ENCODE peak calls at places on chromosomes 3 and 15, in six cellular contexts. M is lung, G is A549, R is heart right ventricle, V is OCI-LY7, U is psoas muscle. S is an unnamed sample. For H3K4me1, the result is how much of the 10 kb centered on the place peaks cover.

GRCh38 chr3:50551293-50552057 is 16.1 kb downstream of the C3orf18 start:
- DNase-seq in M (no peak), G (no peak), R (no peak), V (no peak), U (no peak), S (no peak)

GRCh38 chr3:154181127-154181691 is 60.0 kb downstream of the ARHGEF26 start:
- DNase-seq in M (no peak), G (no peak), R (no peak), V (no peak), U (no peak), S (no peak)

GRCh38 chr15:88586401-88587162 is 34.6 kb upstream of the AEN start:
- DNase-seq in M (no peak), G (no peak), R (no peak), V (no peak), U (no peak), S (no peak)

GRCh38 chr3:11480663-11481298 is 162.9 kb downstream of the VGLL4 start:
- DNase-seq in M (no peak), G (no peak), R (no peak), V (no peak), U (no peak), S (no peak)

GRCh38 chr3:144771401-144771870 is 799.8 kb downstream of the DIPK2A start:
- DNase-seq in M (no peak), G (no peak), R (no peak), V (no peak), U (no peak), S (no peak)

GRCh38 chr3:117314441-117314840 is 604.9 kb downstream of the TUSC7 start:
- DNase-seq in M (no peak), G (no peak), R (no peak), V (no peak), U (no peak), S (no peak)

GRCh38 chr3:117322866-117323265 is 613.3 kb downstream of the TUSC7 start:
- DNase-seq in M (no peak), G (peak), R (no peak), V (no peak), U (no peak), S (no peak)

GRCh38 chr15:94858449-94858848 is 627.1 kb downstream of the MCTP2 start:
- DNase-seq in M (no peak), G (no peak), R (no peak), V (no peak), U (no peak), S (no peak)

GRCh38 chr3:72058493-72059081 is 273.6 kb upstream of the PROK2 start:
- DNase-seq in M (no peak), G (no peak), R (peak), V (no peak), U (peak), S (no peak)

GRCh38 chr3:169173231-169173630 is 490.3 kb downstream of the MECOM start:
- DNase-seq in M (no peak), G (no peak), R (no peak), V (no peak), U (no peak), S (no peak)

GRCh38 chr3:30952786-30953185 is 58.3 kb upstream of the GADL1 start:
- DNase-seq in M (no peak), G (no peak), R (no peak), V (no peak), U (no peak), S (no peak)

GRCh38 chr3:195148553-195148952 is 122.4 kb downstream of the XXYLT1 start:
- DNase-seq in M (no peak), G (no peak), R (no peak), V (peak), U (no peak), S (no peak)

GRCh38 chr15:62584301-62585235 is 419.5 kb upstream of the C2CD4B start:
- DNase-seq in M (no peak), G (no peak), R (no peak), V (no peak), U (no peak), S (no peak)

GRCh38 chr3:8328971-8329370 is 172.7 kb upstream of the LMCD1 start:
- DNase-seq in M (no peak), G (no peak), R (no peak), V (no peak), U (no peak), S (no peak)

GRCh38 chr3:149816986-149817385 is 4.0 kb downstream of the RNF13 start:
- DNase-seq in M (no peak), G (no peak), R (no peak), V (no peak), U (no peak), S (no peak)

GRCh38 chr3:120438971-120439370 is 11.8 kb downstream of the FSTL1 start:
- DNase-seq in M (no peak), G (peak), R (peak), V (no peak), U (peak), S (no peak)

DNA sequence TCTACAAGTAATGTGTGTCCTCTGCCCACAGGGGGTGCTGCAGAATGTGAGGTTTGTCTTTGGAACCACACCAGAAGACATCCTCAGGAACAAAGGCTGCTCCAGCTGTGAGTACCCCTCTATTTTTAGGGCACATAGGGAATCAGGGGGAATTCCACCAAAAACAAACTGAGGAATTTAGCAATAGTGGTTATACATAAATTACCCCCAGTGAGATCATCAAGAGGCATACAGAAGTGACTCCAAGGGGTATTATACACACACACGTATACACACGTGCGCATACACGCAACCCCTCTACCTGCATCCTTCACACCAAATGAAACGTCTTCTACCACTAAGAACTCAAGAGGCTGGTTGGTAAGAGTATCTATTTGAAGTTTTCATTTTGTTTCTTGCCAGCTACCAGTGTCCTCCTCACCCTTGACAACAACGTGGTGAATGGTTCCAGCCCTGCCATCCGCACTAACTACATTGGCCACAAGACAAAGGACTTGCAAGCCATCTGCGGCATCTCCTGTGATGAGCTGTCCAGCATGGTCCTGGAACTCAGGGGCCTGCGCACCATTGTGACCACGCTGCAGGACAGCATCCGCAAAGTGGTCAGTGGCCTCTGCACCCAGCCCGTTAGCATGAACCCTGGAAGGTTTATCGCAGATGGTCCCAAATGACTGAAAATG is 2.8 kb downstream of the THBS1 start:
- DNase-seq in M (no peak), G (peak), R (no peak), V (no peak), U (no peak), S (no peak)
- TF ChIP-seq CTCF in M (no peak), G (no peak), R (no peak), V (peak), U (no peak), S (no peak)

DNA sequence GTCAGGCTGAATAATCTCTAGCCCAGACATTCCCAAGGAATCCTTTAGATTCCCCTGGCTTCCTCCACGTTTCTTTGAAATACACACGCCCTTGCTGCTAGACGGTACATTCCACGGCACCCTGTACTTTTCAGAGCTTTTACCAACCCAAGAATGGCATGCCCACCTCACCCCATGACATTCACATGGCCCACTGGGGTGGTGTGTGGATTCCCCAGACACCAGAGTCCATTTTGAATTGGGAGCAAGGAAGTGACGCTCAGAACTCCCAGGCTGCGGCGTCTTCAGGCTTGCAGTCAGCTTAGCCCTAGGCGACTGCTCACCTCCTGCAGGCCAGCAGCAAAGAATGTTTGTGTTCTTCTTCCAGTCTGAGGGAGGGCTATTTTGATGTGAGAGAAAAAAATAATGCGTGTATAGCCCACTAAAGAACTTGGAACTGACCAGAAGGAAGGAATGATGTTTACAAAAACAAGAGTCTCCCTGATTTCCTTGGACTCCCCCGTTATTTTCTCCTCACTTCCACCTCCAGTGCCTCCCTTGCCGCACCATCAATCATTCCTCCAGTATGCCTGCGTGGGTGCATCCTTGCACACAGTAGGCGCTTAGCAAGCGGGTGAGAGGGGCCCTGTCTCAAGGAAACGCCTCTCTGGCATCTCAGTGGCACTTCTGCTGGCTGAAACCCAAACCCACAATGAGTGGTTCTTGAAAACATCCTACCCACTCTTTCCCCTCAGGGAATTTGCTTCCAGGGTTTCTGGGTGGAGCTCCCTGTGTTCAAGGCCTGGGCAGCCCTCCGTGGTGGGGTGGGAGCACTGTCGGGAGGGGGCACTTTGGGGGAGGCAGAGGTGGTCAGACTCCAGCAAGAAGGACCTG is 59.9 kb downstream of the SMAD6 start:
- DNase-seq in M (no peak), G (peak), R (no peak), V (no peak), U (no peak), S (no peak)
- H3K4me1 ChIP-seq in M (under half), G (half or more), R (half or more), V (under half), U (under half), S (half or more)

DNA sequence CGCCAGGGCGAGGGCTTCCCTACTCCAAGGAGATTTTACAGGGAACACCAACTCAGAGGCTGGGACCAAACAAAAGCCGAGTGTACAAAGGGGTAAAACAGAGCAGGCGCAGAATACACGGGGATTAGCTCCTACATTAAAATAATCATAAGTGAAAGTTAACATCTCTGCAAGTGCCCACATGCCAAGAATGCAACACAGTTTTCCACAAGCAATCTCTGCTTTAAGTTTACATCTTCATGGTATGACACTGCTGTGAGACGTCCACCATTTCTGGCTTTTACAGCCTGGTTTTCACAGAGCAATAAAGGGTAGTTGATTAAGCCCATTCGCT is 500 bp upstream of the VGLL3 start:
- DNase-seq in M (no peak), G (no peak), R (no peak), V (no peak), U (no peak), S (no peak)
- H3K4me3 ChIP-seq in M (no peak), G (peak), R (peak), V (no peak), U (peak), S (peak)

DNA sequence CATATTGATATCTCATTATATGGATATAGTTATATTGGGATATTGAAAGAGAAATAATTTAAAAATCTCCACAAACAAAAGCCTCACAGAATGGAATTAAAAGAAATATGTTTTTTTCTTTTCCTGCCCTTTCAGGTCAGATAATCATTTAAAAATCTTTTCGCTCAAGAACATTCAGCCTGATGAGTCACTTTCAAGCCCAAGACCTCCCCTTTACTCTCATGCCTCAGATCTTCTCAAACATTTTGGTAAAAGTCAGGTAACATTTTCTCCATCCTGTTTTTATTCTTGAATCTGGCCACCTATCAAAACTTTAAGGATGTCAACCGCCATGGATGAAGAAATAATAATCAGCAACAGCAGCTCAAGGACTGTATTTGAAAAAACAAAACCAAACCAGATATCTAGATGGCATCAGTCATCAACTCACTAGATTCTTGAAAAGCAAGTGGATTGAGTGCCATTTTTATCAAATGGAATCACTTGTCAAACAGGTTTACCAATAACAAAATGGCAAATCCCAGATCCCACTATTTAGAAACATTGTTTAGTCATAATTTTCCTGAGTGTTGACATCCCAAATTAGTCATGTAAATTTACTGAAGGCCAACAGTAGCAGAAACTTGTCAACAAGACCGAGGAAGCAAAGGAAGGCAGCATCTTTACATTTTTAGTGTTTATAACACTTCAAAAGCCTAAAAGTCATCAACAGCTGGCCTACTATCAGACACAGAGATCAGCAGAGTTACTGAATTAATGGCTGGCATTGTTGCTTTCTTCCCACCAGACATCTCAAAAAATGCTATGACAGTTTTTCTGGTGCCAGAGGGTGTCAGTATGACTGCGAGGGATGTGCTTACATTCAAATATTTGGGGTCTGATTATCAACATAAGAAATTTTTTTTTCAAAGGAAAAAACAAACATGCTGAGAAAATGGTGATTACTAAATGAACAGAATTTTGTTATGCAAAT is 444.7 kb downstream of the MAGI1 start:
- DNase-seq in M (no peak), G (no peak), R (no peak), V (no peak), U (no peak), S (no peak)
- TF ChIP-seq CTCF in M (no peak), G (no peak), R (no peak), V (no peak), U (no peak), S (no peak)

GRCh38 chr3:58010562-58010961 is 2.3 kb downstream of the FLNB start:
- DNase-seq in M (no peak), G (no peak), R (no peak), V (no peak), U (no peak), S (no peak)
- H3K4me1 ChIP-seq in M (under half), G (under half), R (half or more), V (under half), U (under half), S (under half)